ENCODE peak calls at places on chromosomes 7 and 10, in seven cellular contexts. O is endothelial cell, B is tibial nerve, G is GM12878, S is PC-9, E is neural crest cell, Y is sigmoid colon. D is an unnamed sample.

GRCh38 chr10:83037653-83038052 is 1101.7 kb upstream of the GHITM start:
- DNase-seq in O (no peak), S (no peak), E (no peak), G (no peak), Y (no peak), B (no peak), D (no peak)

GRCh38 chr7:13778967-13779366 is 210.5 kb downstream of the ETV1 start:
- DNase-seq in S (peak; percentile 45), O (no peak), G (no peak), Y (no peak), B (no peak), E (no peak), D (no peak)

GRCh38 chr7:107874605-107875446 is 16.2 kb upstream of the DLD start:
- DNase-seq in G (no peak), O (peak; percentile 54), E (peak; percentile 35), Y (peak; percentile 72), S (peak; percentile 33), B (no peak), D (no peak)

GRCh38 chr7:55053651-55054226 is 34.9 kb downstream of the EGFR start:
- DNase-seq in B (no peak), E (no peak), S (peak; percentile 90), Y (no peak), O (no peak), G (no peak), D (no peak)

GRCh38 chr7:116169060-116169459 is 41.3 kb upstream of the TES start:
- DNase-seq in Y (no peak), E (no peak), B (no peak), O (no peak), G (no peak), S (no peak), D (no peak)

GRCh38 chr7:152344253-152344652 is 91.5 kb downstream of the KMT2C start:
- DNase-seq in O (no peak), S (no peak), E (no peak), G (no peak), B (no peak), Y (no peak), D (no peak)

GRCh38 chr10:113612154-113612553 is 51.7 kb downstream of the NRAP start:
- DNase-seq in Y (no peak), B (no peak), S (no peak), E (no peak), G (no peak), O (no peak), D (peak; percentile 91)

GRCh38 chr10:111281516-111281915 is 204.7 kb downstream of the ADRA2A start:
- DNase-seq in E (no peak), Y (no peak), G (no peak), O (peak; percentile 36), B (no peak), S (no peak), D (no peak)

GRCh38 chr7:85177316-85177715 is 9.5 kb downstream of the SEMA3D start:
- DNase-seq in B (no peak), S (no peak), Y (no peak), E (no peak), O (no peak), G (no peak), D (no peak)

GRCh38 chr10:66980276-66980675 is 54.4 kb downstream of the LRRTM3 start:
- DNase-seq in E (no peak), S (no peak), Y (no peak), G (no peak), B (no peak), O (no peak), D (no peak)

GRCh38 chr7:28356619-28357018 is 55.7 kb upstream of the CREB5 start:
- DNase-seq in S (no peak), O (no peak), B (no peak), E (no peak), G (no peak), Y (no peak), D (no peak)

GRCh38 chr7:12965767-12966166 is 278.3 kb downstream of the ARL4A start:
- DNase-seq in O (no peak), Y (no peak), B (no peak), S (peak; percentile 4), E (no peak), G (no peak), D (no peak)

GRCh38 chr7:125814030-125814535 is 884.5 kb upstream of the POT1 start:
- DNase-seq in S (no peak), Y (no peak), B (no peak), E (no peak), O (no peak), G (no peak), D (no peak)

GRCh38 chr7:116801092-116801710 is 61.2 kb upstream of the CAPZA2 start:
- DNase-seq in E (no peak), Y (no peak), S (no peak), B (no peak), O (no peak), G (no peak), D (no peak)

GRCh38 chr7:26155531-26156375 is 3.8 kb downstream of the NFE2L3 start:
- DNase-seq in Y (no peak), B (no peak), E (no peak), S (peak; percentile 34), O (no peak), G (no peak), D (no peak)

GRCh38 chr10:124975977-124976514 is 34.1 kb downstream of the ZRANB1 start:
- DNase-seq in Y (no peak), E (no peak), G (peak; percentile 48), O (no peak), S (no peak), B (no peak), D (no peak)

GRCh38 chr10:5776881-5777197 is 36.4 kb downstream of the GDI2 start:
- DNase-seq in Y (no peak), O (no peak), B (no peak), E (no peak), S (no peak), G (no peak), D (no peak)

GRCh38 chr10:3774018-3774813 is 10.8 kb downstream of the KLF6 start:
- DNase-seq in E (no peak), B (no peak), S (no peak), Y (no peak), G (no peak), O (no peak), D (no peak)

GRCh38 chr10:84987039-84987438 is 658.6 kb downstream of the CCSER2 start:
- DNase-seq in B (no peak), O (no peak), Y (no peak), S (no peak), E (no peak), G (no peak), D (no peak)

GRCh38 chr10:44864042-44864436 is 47.1 kb upstream of the TMEM72 start:
- DNase-seq in S (no peak), E (no peak), G (no peak), B (no peak), Y (no peak), O (no peak), D (peak; percentile 67)

GRCh38 chr10:119253433-119254174 is 46.2 kb downstream of the GRK5 start:
- DNase-seq in G (no peak), O (no peak), S (peak; percentile 73), Y (peak; percentile 92), B (peak; percentile 77), E (no peak), D (peak; percentile 79)

GRCh38 chr7:122310119-122311021 is 5.8 kb upstream of the FEZF1 start:
- DNase-seq in S (no peak), B (no peak), O (peak; percentile 34), G (no peak), E (no peak), Y (no peak), D (no peak)

GRCh38 chr7:131010714-131011436 is 276.9 kb upstream of the KLF14 start:
- DNase-seq in O (no peak), Y (no peak), G (no peak), B (no peak), S (no peak), E (no peak), D (no peak)

DNA sequence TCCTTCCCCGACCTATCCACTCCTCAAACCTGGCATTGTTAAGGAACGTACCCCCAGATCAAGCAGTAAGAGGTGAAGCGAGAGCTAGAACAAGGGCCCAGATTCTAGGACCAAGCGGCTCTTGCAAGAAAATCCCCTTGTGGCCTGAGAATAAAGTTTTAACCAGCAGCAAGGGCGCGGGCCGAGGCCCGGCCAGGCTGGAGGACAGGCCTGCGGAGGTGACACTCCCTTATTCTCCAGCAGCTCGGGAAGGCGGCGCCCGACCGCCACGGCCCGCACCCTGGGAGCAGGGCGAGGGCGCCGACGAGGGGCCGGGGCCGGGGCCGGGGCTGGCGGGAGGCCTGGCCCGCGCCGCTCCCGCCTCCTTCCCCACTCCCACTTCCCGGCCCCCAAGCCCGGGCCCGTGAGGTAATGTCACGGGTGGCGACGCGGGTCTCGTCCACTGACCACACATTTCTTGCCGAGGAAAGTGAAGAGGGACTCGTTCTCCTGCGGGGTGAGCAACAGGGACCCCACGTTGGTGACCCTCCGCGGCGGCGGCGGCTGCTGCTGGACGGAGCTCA is 551 bp downstream of the WASL start:
- DNase-seq in B (peak; percentile 16), E (peak; percentile 18), S (peak; percentile 37), O (peak; percentile 48), Y (peak; percentile 76), G (no peak), D (peak; percentile 59)
- TF ChIP-seq CTCF in B (no peak), E (peak; percentile 21), S (no peak), O (no peak), Y (no peak), G (no peak), D (no peak)

GRCh38 chr7:151204383-151205032 is 5.8 kb downstream of the H2BK1 start:
- DNase-seq in E (no peak), O (no peak), Y (no peak), G (no peak), B (no peak), S (no peak), D (peak; percentile 47)
- TF ChIP-seq CTCF in E (no peak), O (no peak), Y (no peak), G (no peak), B (no peak), S (no peak), D (no peak)

DNA sequence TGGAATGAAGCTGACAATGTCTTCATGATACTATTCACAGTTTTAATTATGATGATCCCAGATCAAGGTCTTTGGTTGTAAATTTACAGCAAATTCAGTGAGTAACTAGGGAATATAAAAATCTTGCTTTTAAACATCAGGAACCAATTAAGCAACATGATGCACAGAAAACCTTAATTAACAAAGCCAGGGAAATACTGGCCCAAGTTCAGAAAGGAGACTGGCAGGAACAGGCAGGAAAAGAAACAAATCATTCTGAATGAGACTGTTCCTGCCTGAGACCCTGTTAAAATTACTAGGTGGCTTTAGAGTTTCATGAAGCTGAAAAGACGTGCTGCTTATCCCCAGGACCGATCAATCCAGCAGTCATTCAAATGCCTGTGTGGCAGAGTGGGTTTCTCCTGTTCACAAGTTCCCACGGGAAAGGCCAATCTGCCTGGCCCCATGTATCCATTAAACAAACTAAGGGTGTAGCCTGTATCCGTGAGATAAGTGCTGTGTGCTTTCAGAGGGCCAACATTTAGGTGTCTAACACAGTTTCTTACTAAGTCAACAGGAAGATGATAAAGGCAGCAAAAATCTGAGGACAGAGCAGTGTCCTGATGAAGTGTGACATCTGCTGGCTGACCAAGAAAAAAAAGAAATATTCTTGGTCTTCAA is 34.4 kb downstream of the PUS7 start:
- DNase-seq in S (peak; percentile 6), O (peak; percentile 47), G (no peak), E (no peak), B (no peak), Y (no peak), D (no peak)
- TF ChIP-seq CTCF in S (peak; percentile 46), O (no peak), G (no peak), E (peak; percentile 63), B (peak; percentile 60), Y (no peak), D (peak; percentile 28)

DNA sequence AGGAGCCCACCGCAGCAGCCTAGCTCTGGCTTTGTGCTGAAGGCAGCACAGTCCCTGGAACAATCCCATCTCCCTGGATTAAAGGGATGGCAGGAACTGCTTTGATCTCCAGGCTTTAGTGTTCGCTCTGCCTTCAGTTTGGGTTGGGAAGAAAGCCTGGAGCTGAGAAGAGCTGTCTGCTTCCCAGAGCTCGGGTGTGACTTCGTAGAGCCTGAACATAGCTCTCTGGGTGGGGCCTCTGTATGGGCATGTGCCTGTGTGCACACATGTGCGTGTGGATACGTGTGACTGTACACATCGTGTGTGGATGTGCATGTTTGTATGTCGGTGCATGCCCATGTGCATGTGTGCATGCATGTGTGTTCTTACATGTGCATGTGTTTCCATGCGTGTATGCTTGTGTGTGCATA is 8.7 kb downstream of the ADCY1 start:
- DNase-seq in S (no peak), G (no peak), E (no peak), B (no peak), O (no peak), Y (peak; percentile 29), D (no peak)
- TF ChIP-seq CTCF in S (no peak), G (no peak), E (no peak), B (no peak), O (no peak), Y (no peak), D (no peak)